ENCODE peak calls at places on chromosomes 1 and 21, in nine cellular contexts. One of them, this sample, is unnamed.

GRCh38 chr1:82538876-82539275 is 738.1 kb downstream of the ADGRL2 start:
- DNase-seq in amniotic epithelial cell: peak
- DNase-seq in pons: no peak
- DNase-seq in mesenteric fat pad: no peak
- DNase-seq in mesendoderm: no peak
- DNase-seq in CD4-positive, CD25-positive, alpha-beta regulatory T cell: no peak
- DNase-seq in hepatocyte: no peak
- DNase-seq in HuH-7: no peak
- DNase-seq in MCF 10A: no peak
- DNase-seq in this sample: peak

GRCh38 chr21:43603641-43604504 is 55.4 kb downstream of the HSF2BP start:
- DNase-seq in HuH-7: no peak
- DNase-seq in pons: no peak
- DNase-seq in mesendoderm: peak
- DNase-seq in hepatocyte: no peak
- DNase-seq in mesenteric fat pad: no peak
- DNase-seq in CD4-positive, CD25-positive, alpha-beta regulatory T cell: no peak
- DNase-seq in amniotic epithelial cell: peak
- DNase-seq in MCF 10A: no peak
- DNase-seq in this sample: no peak

GRCh38 chr1:24507423-24507804 is 4.8 kb downstream of the RCAN3 start:
- DNase-seq in hepatocyte: no peak
- DNase-seq in mesenteric fat pad: no peak
- DNase-seq in mesendoderm: no peak
- DNase-seq in pons: no peak
- DNase-seq in amniotic epithelial cell: no peak
- DNase-seq in HuH-7: no peak
- DNase-seq in MCF 10A: no peak
- DNase-seq in CD4-positive, CD25-positive, alpha-beta regulatory T cell: peak
- DNase-seq in this sample: no peak

GRCh38 chr1:72037745-72038343 is 244.5 kb downstream of the NEGR1 start:
- DNase-seq in mesenteric fat pad: no peak
- DNase-seq in pons: peak
- DNase-seq in MCF 10A: peak
- DNase-seq in CD4-positive, CD25-positive, alpha-beta regulatory T cell: peak
- DNase-seq in mesendoderm: peak
- DNase-seq in HuH-7: peak
- DNase-seq in amniotic epithelial cell: peak
- DNase-seq in hepatocyte: peak
- DNase-seq in this sample: peak

GRCh38 chr1:199529324-199529723 is 498.2 kb upstream of the NR5A2 start:
- DNase-seq in HuH-7: no peak
- DNase-seq in mesendoderm: no peak
- DNase-seq in hepatocyte: no peak
- DNase-seq in mesenteric fat pad: no peak
- DNase-seq in amniotic epithelial cell: peak
- DNase-seq in MCF 10A: no peak
- DNase-seq in CD4-positive, CD25-positive, alpha-beta regulatory T cell: no peak
- DNase-seq in pons: no peak
- DNase-seq in this sample: no peak

GRCh38 chr1:21184266-21184665 is 7.6 kb upstream of the EIF4G3 start:
- DNase-seq in HuH-7: no peak
- DNase-seq in mesendoderm: no peak
- DNase-seq in MCF 10A: no peak
- DNase-seq in mesenteric fat pad: no peak
- DNase-seq in CD4-positive, CD25-positive, alpha-beta regulatory T cell: no peak
- DNase-seq in pons: peak
- DNase-seq in hepatocyte: no peak
- DNase-seq in amniotic epithelial cell: no peak
- DNase-seq in this sample: no peak

GRCh38 chr1:8641317-8641997 is 176.0 kb downstream of the RERE start:
- DNase-seq in pons: no peak
- DNase-seq in mesendoderm: no peak
- DNase-seq in MCF 10A: no peak
- DNase-seq in HuH-7: no peak
- DNase-seq in CD4-positive, CD25-positive, alpha-beta regulatory T cell: no peak
- DNase-seq in hepatocyte: no peak
- DNase-seq in mesenteric fat pad: no peak
- DNase-seq in amniotic epithelial cell: peak
- DNase-seq in this sample: no peak

GRCh38 chr21:36964832-36965719 is 1.4 kb downstream of the HLCS start:
- DNase-seq in pons: no peak
- DNase-seq in mesendoderm: peak
- DNase-seq in mesenteric fat pad: peak
- DNase-seq in HuH-7: no peak
- DNase-seq in amniotic epithelial cell: no peak
- DNase-seq in hepatocyte: no peak
- DNase-seq in CD4-positive, CD25-positive, alpha-beta regulatory T cell: no peak
- DNase-seq in MCF 10A: no peak
- DNase-seq in this sample: no peak

GRCh38 chr1:165629848-165630628 is 996 bp upstream of the MGST3 start:
- DNase-seq in mesendoderm: peak
- DNase-seq in HuH-7: peak
- DNase-seq in hepatocyte: no peak
- DNase-seq in amniotic epithelial cell: no peak
- DNase-seq in MCF 10A: no peak
- DNase-seq in CD4-positive, CD25-positive, alpha-beta regulatory T cell: no peak
- DNase-seq in pons: no peak
- DNase-seq in mesenteric fat pad: no peak
- DNase-seq in this sample: no peak

GRCh38 chr1:31432592-31433395 is 19.8 kb downstream of the SERINC2 start:
- DNase-seq in HuH-7: no peak
- DNase-seq in MCF 10A: no peak
- DNase-seq in mesenteric fat pad: peak
- DNase-seq in hepatocyte: no peak
- DNase-seq in amniotic epithelial cell: no peak
- DNase-seq in CD4-positive, CD25-positive, alpha-beta regulatory T cell: no peak
- DNase-seq in pons: no peak
- DNase-seq in mesendoderm: no peak
- DNase-seq in this sample: no peak

GRCh38 chr21:15023782-15024181 is 41.0 kb downstream of the NRIP1 start:
- DNase-seq in pons: no peak
- DNase-seq in MCF 10A: no peak
- DNase-seq in HuH-7: no peak
- DNase-seq in CD4-positive, CD25-positive, alpha-beta regulatory T cell: no peak
- DNase-seq in hepatocyte: no peak
- DNase-seq in amniotic epithelial cell: peak
- DNase-seq in mesendoderm: no peak
- DNase-seq in mesenteric fat pad: no peak
- DNase-seq in this sample: no peak

GRCh38 chr1:29050141-29050540 is 73.6 kb downstream of the TMEM200B start:
- DNase-seq in MCF 10A: no peak
- DNase-seq in hepatocyte: no peak
- DNase-seq in pons: no peak
- DNase-seq in CD4-positive, CD25-positive, alpha-beta regulatory T cell: no peak
- DNase-seq in HuH-7: no peak
- DNase-seq in amniotic epithelial cell: no peak
- DNase-seq in mesendoderm: no peak
- DNase-seq in mesenteric fat pad: no peak
- DNase-seq in this sample: no peak

GRCh38 chr1:58813361-58813760 is 29.5 kb upstream of the JUN start:
- DNase-seq in CD4-positive, CD25-positive, alpha-beta regulatory T cell: no peak
- DNase-seq in amniotic epithelial cell: no peak
- DNase-seq in mesenteric fat pad: no peak
- DNase-seq in mesendoderm: no peak
- DNase-seq in HuH-7: no peak
- DNase-seq in MCF 10A: no peak
- DNase-seq in hepatocyte: no peak
- DNase-seq in pons: no peak
- DNase-seq in this sample: no peak

GRCh38 chr21:41564871-41565281 is 56.9 kb upstream of the TMPRSS2 start:
- DNase-seq in HuH-7: no peak
- DNase-seq in amniotic epithelial cell: peak
- DNase-seq in mesendoderm: no peak
- DNase-seq in pons: no peak
- DNase-seq in mesenteric fat pad: no peak
- DNase-seq in MCF 10A: peak
- DNase-seq in CD4-positive, CD25-positive, alpha-beta regulatory T cell: no peak
- DNase-seq in hepatocyte: peak
- DNase-seq in this sample: no peak

GRCh38 chr1:115545791-115546733 is 95.7 kb upstream of the VANGL1 start:
- DNase-seq in mesendoderm: peak
- DNase-seq in HuH-7: peak
- DNase-seq in pons: no peak
- DNase-seq in mesenteric fat pad: no peak
- DNase-seq in amniotic epithelial cell: peak
- DNase-seq in CD4-positive, CD25-positive, alpha-beta regulatory T cell: no peak
- DNase-seq in MCF 10A: peak
- DNase-seq in hepatocyte: peak
- DNase-seq in this sample: peak

GRCh38 chr1:8752921-8753713 is 64.3 kb downstream of the RERE start:
- DNase-seq in pons: no peak
- DNase-seq in MCF 10A: no peak
- DNase-seq in mesendoderm: no peak
- DNase-seq in amniotic epithelial cell: peak
- DNase-seq in HuH-7: no peak
- DNase-seq in CD4-positive, CD25-positive, alpha-beta regulatory T cell: no peak
- DNase-seq in mesenteric fat pad: no peak
- DNase-seq in hepatocyte: no peak
- DNase-seq in this sample: no peak

GRCh38 chr1:186708578-186709203 is 28.5 kb upstream of the PTGS2 start:
- DNase-seq in MCF 10A: peak
- DNase-seq in mesenteric fat pad: no peak
- DNase-seq in amniotic epithelial cell: peak
- DNase-seq in CD4-positive, CD25-positive, alpha-beta regulatory T cell: no peak
- DNase-seq in pons: no peak
- DNase-seq in mesendoderm: no peak
- DNase-seq in hepatocyte: no peak
- DNase-seq in HuH-7: no peak
- DNase-seq in this sample: peak

GRCh38 chr1:30041741-30042437 is 681.5 kb downstream of the MATN1 start:
- DNase-seq in amniotic epithelial cell: no peak
- DNase-seq in mesenteric fat pad: peak
- DNase-seq in MCF 10A: no peak
- DNase-seq in CD4-positive, CD25-positive, alpha-beta regulatory T cell: no peak
- DNase-seq in pons: no peak
- DNase-seq in HuH-7: no peak
- DNase-seq in hepatocyte: no peak
- DNase-seq in mesendoderm: no peak
- DNase-seq in this sample: no peak

GRCh38 chr21:28442624-28443023 is 550.1 kb downstream of the LTN1 start:
- DNase-seq in mesendoderm: no peak
- DNase-seq in HuH-7: no peak
- DNase-seq in hepatocyte: no peak
- DNase-seq in mesenteric fat pad: no peak
- DNase-seq in amniotic epithelial cell: peak
- DNase-seq in MCF 10A: peak
- DNase-seq in pons: no peak
- DNase-seq in CD4-positive, CD25-positive, alpha-beta regulatory T cell: no peak
- DNase-seq in this sample: peak

GRCh38 chr1:160538985-160539651 is 16.1 kb upstream of the SLAMF6 start:
- DNase-seq in amniotic epithelial cell: no peak
- DNase-seq in mesendoderm: no peak
- DNase-seq in MCF 10A: peak
- DNase-seq in HuH-7: peak
- DNase-seq in mesenteric fat pad: no peak
- DNase-seq in CD4-positive, CD25-positive, alpha-beta regulatory T cell: no peak
- DNase-seq in hepatocyte: peak
- DNase-seq in pons: no peak
- DNase-seq in this sample: peak

GRCh38 chr1:47235280-47235679 is 3.3 kb upstream of the TAL1 start:
- DNase-seq in CD4-positive, CD25-positive, alpha-beta regulatory T cell: no peak
- DNase-seq in mesendoderm: no peak
- DNase-seq in HuH-7: no peak
- DNase-seq in amniotic epithelial cell: no peak
- DNase-seq in MCF 10A: no peak
- DNase-seq in pons: peak
- DNase-seq in mesenteric fat pad: no peak
- DNase-seq in hepatocyte: no peak
- DNase-seq in this sample: no peak

GRCh38 chr1:41742219-41742618 is 176.5 kb downstream of the HIVEP3 start:
- DNase-seq in amniotic epithelial cell: peak
- DNase-seq in HuH-7: no peak
- DNase-seq in mesendoderm: no peak
- DNase-seq in CD4-positive, CD25-positive, alpha-beta regulatory T cell: no peak
- DNase-seq in hepatocyte: no peak
- DNase-seq in mesenteric fat pad: no peak
- DNase-seq in MCF 10A: no peak
- DNase-seq in pons: peak
- DNase-seq in this sample: peak

GRCh38 chr1:50665413-50665812 is 242.2 kb upstream of the DMRTA2 start:
- DNase-seq in HuH-7: no peak
- DNase-seq in mesenteric fat pad: no peak
- DNase-seq in CD4-positive, CD25-positive, alpha-beta regulatory T cell: no peak
- DNase-seq in amniotic epithelial cell: peak
- DNase-seq in mesendoderm: no peak
- DNase-seq in pons: no peak
- DNase-seq in hepatocyte: peak
- DNase-seq in MCF 10A: no peak
- DNase-seq in this sample: no peak

GRCh38 chr1:219991511-219991810 is 54.8 kb downstream of the EPRS1 start:
- DNase-seq in HuH-7: no peak
- DNase-seq in pons: no peak
- DNase-seq in hepatocyte: no peak
- DNase-seq in mesenteric fat pad: no peak
- DNase-seq in MCF 10A: no peak
- DNase-seq in CD4-positive, CD25-positive, alpha-beta regulatory T cell: no peak
- DNase-seq in amniotic epithelial cell: no peak
- DNase-seq in mesendoderm: no peak
- DNase-seq in this sample: no peak

GRCh38 chr1:246267426-246267825 is 239.7 kb downstream of the SMYD3 start:
- DNase-seq in CD4-positive, CD25-positive, alpha-beta regulatory T cell: no peak
- DNase-seq in hepatocyte: no peak
- DNase-seq in mesendoderm: peak
- DNase-seq in HuH-7: no peak
- DNase-seq in pons: no peak
- DNase-seq in mesenteric fat pad: no peak
- DNase-seq in amniotic epithelial cell: no peak
- DNase-seq in MCF 10A: no peak
- DNase-seq in this sample: no peak

GRCh38 chr21:18499761-18500376 is 96.3 kb upstream of the TMPRSS15 start:
- DNase-seq in pons: peak
- DNase-seq in CD4-positive, CD25-positive, alpha-beta regulatory T cell: peak
- DNase-seq in hepatocyte: peak
- DNase-seq in mesenteric fat pad: no peak
- DNase-seq in MCF 10A: peak
- DNase-seq in HuH-7: peak
- DNase-seq in amniotic epithelial cell: peak
- DNase-seq in mesendoderm: peak
- DNase-seq in this sample: no peak

GRCh38 chr1:56645663-56646330 is 683 bp downstream of the PRKAA2 start:
- DNase-seq in pons: peak
- DNase-seq in amniotic epithelial cell: no peak
- DNase-seq in HuH-7: peak
- DNase-seq in mesendoderm: peak
- DNase-seq in mesenteric fat pad: no peak
- DNase-seq in hepatocyte: no peak
- DNase-seq in CD4-positive, CD25-positive, alpha-beta regulatory T cell: no peak
- DNase-seq in MCF 10A: no peak
- DNase-seq in this sample: no peak

GRCh38 chr21:29656504-29657227 is 283.1 kb downstream of the GRIK1 start:
- DNase-seq in MCF 10A: peak
- DNase-seq in pons: no peak
- DNase-seq in HuH-7: no peak
- DNase-seq in mesendoderm: peak
- DNase-seq in amniotic epithelial cell: peak
- DNase-seq in CD4-positive, CD25-positive, alpha-beta regulatory T cell: peak
- DNase-seq in mesenteric fat pad: no peak
- DNase-seq in hepatocyte: no peak
- DNase-seq in this sample: peak

GRCh38 chr1:61111084-61112050 is 29.0 kb downstream of the NFIA start:
- DNase-seq in MCF 10A: no peak
- DNase-seq in mesenteric fat pad: no peak
- DNase-seq in CD4-positive, CD25-positive, alpha-beta regulatory T cell: no peak
- DNase-seq in amniotic epithelial cell: no peak
- DNase-seq in HuH-7: no peak
- DNase-seq in hepatocyte: no peak
- DNase-seq in pons: no peak
- DNase-seq in mesendoderm: no peak
- DNase-seq in this sample: no peak

GRCh38 chr1:174990382-174990999 is 9.3 kb upstream of the CACYBP start:
- DNase-seq in mesenteric fat pad: no peak
- DNase-seq in amniotic epithelial cell: peak
- DNase-seq in mesendoderm: no peak
- DNase-seq in hepatocyte: no peak
- DNase-seq in CD4-positive, CD25-positive, alpha-beta regulatory T cell: peak
- DNase-seq in HuH-7: peak
- DNase-seq in MCF 10A: peak
- DNase-seq in pons: peak
- DNase-seq in this sample: no peak

GRCh38 chr1:227885648-227886502 is 61.9 kb downstream of the WNT9A start:
- DNase-seq in MCF 10A: peak
- DNase-seq in hepatocyte: peak
- DNase-seq in mesenteric fat pad: peak
- DNase-seq in amniotic epithelial cell: peak
- DNase-seq in HuH-7: peak
- DNase-seq in pons: no peak
- DNase-seq in CD4-positive, CD25-positive, alpha-beta regulatory T cell: no peak
- DNase-seq in mesendoderm: no peak
- DNase-seq in this sample: peak

This sample was measured in foreskin keratinocyte.